ENCODE peak calls at places on chromosome 9, in eight cellular contexts. H is Right ventricle myocardium inferior; E is stimulated activated CD4-positive, alpha-beta T cell treated with anti-CD3 and anti-CD28 coated beads, Interleukin-2, amount 100 ng/mL, for 24 hours; N is GM13976; P is foreskin melanocyte; K is activated CD8-positive, alpha-beta T cell treated with anti-CD3 and anti-CD28 coated beads for 36 hours; W is T-helper 2 cell; V is H1. B is an unnamed sample.

GRCh38 chr9:34611811-34612787 is at the start of gene RPP25L:
- DNase-seq in W (peak), K (peak), V (no peak), N (peak), H (peak), E (peak), P (peak), B (peak)

GRCh38 chr9:1032181-1032580 is 18.0 kb upstream of the DMRT2 start:
- DNase-seq in N (no peak), H (no peak), V (no peak), P (no peak), K (no peak), E (no peak), W (no peak), B (no peak)

GRCh38 chr9:85115473-85115872 is 445.9 kb downstream of the NTRK2 start:
- DNase-seq in E (no peak), K (no peak), H (no peak), V (no peak), W (no peak), P (no peak), N (no peak), B (no peak)

GRCh38 chr9:123543492-123543891 is 187.5 kb downstream of the CRB2 start:
- DNase-seq in W (no peak), V (no peak), P (no peak), E (no peak), N (no peak), K (no peak), H (no peak), B (no peak)

GRCh38 chr9:70403166-70403565 is 11.3 kb downstream of the KLF9 start:
- DNase-seq in N (no peak), K (no peak), P (no peak), E (no peak), W (no peak), H (no peak), V (no peak), B (no peak)

GRCh38 chr9:137689745-137690529 is 71.1 kb downstream of the EHMT1 start:
- DNase-seq in K (no peak), N (no peak), V (no peak), E (no peak), W (no peak), H (no peak), P (no peak), B (no peak)

GRCh38 chr9:79570449-79571308 is 1.1 kb upstream of the TLE4 start:
- DNase-seq in P (no peak), H (peak), K (peak), V (peak), W (no peak), E (peak), N (peak), B (peak)

GRCh38 chr9:29214702-29215248 is 1641.5 kb upstream of the C9orf72 start:
- DNase-seq in K (no peak), W (no peak), V (no peak), P (no peak), H (no peak), E (no peak), N (no peak), B (no peak)

GRCh38 chr9:68574150-68574549 is 33.5 kb upstream of the TMEM252 start:
- DNase-seq in E (no peak), P (peak), N (no peak), W (no peak), V (no peak), K (no peak), H (no peak), B (no peak)

GRCh38 chr9:21153688-21154608 is 12.3 kb upstream of the IFNW1 start:
- DNase-seq in E (no peak), V (no peak), W (no peak), K (peak), H (peak), P (peak), N (peak), B (no peak)

GRCh38 chr9:107367727-107368502 is 84.8 kb downstream of the RAD23B start:
- DNase-seq in V (no peak), H (no peak), K (no peak), E (no peak), W (no peak), P (no peak), N (no peak), B (no peak)

GRCh38 chr9:87501806-87502205 is 4.1 kb downstream of the DAPK1 start:
- DNase-seq in N (no peak), W (no peak), K (no peak), P (no peak), E (no peak), H (no peak), V (no peak), B (no peak)

GRCh38 chr9:125409637-125410521 is 148.3 kb downstream of the GAPVD1 start:
- DNase-seq in H (no peak), E (peak), P (no peak), K (peak), V (no peak), W (peak), N (peak), B (no peak)

GRCh38 chr9:127921592-127922120 is 4.8 kb upstream of the ST6GALNAC4 start:
- DNase-seq in P (no peak), N (peak), W (peak), V (no peak), E (peak), H (peak), K (peak), B (peak)

GRCh38 chr9:126607731-126608130 is 6.0 kb upstream of the LMX1B start:
- DNase-seq in P (no peak), N (no peak), E (no peak), K (no peak), H (no peak), W (no peak), V (no peak), B (no peak)

GRCh38 chr9:107397076-107398049 is 92.2 kb downstream of the KLF4 start:
- DNase-seq in H (no peak), P (no peak), N (no peak), V (no peak), W (no peak), E (no peak), K (no peak), B (no peak)

GRCh38 chr9:130287736-130288135 is 22.2 kb downstream of the HMCN2 start:
- DNase-seq in V (no peak), E (no peak), W (no peak), P (no peak), K (no peak), H (no peak), N (no peak), B (no peak)

GRCh38 chr9:91465420-91465819 is 41.8 kb upstream of the NFIL3 start:
- DNase-seq in V (no peak), H (no peak), W (no peak), K (no peak), N (no peak), E (no peak), P (no peak), B (no peak)

GRCh38 chr9:108257387-108257786 is 598.4 kb downstream of the ACTL7B start:
- DNase-seq in E (no peak), N (no peak), K (no peak), P (no peak), V (no peak), H (no peak), W (no peak), B (no peak)

B was measured in activated T-helper 1 cell treated with anti-CD3 and anti-CD28 coated beads, Interleukin-12 subunit alpha, Interleukin-12 subunit beta, Interleukin-2, Interleukin-4 antibody, amounts not matched to agents 30 ng/mL and 10 ng/mL and 1 ng/mL, durations not matched to agents 14 hours and 24 hours and 36 hours.